ENCODE peak calls at places on chromosomes 3 and 15, in seven cellular contexts. One of them, this sample, is unnamed.

GRCh38 chr3:48504051-48504946 is at the start of gene SHISA5:
- DNase-seq in MM.1S: no peak
- DNase-seq in PC-3: peak; percentile 63
- DNase-seq in OCI-LY7: no peak
- DNase-seq in SK-N-SH: peak; percentile 83
- DNase-seq in HCT116: no peak
- DNase-seq in hepatocyte: peak; percentile 78
- DNase-seq in this sample: peak; percentile 80

GRCh38 chr3:64329037-64329436 is 103.8 kb upstream of the PRICKLE2 start:
- DNase-seq in MM.1S: no peak
- DNase-seq in HCT116: no peak
- DNase-seq in PC-3: no peak
- DNase-seq in hepatocyte: no peak
- DNase-seq in OCI-LY7: peak; percentile 4
- DNase-seq in SK-N-SH: no peak
- DNase-seq in this sample: no peak

GRCh38 chr15:22989576-22990477 is 9.7 kb upstream of the CYFIP1 start:
- DNase-seq in SK-N-SH: no peak
- DNase-seq in HCT116: no peak
- DNase-seq in OCI-LY7: no peak
- DNase-seq in hepatocyte: no peak
- DNase-seq in PC-3: peak; percentile 8
- DNase-seq in MM.1S: no peak
- DNase-seq in this sample: peak; percentile 4

GRCh38 chr3:184335661-184336483 is 1.5 kb upstream of the FAM131A start:
- DNase-seq in SK-N-SH: peak; percentile 93
- DNase-seq in hepatocyte: peak; percentile 94
- DNase-seq in PC-3: peak; percentile 75
- DNase-seq in HCT116: peak; percentile 61
- DNase-seq in MM.1S: peak; percentile 78
- DNase-seq in OCI-LY7: peak; percentile 78
- DNase-seq in this sample: peak; percentile 95

GRCh38 chr3:168531116-168531515 is 435.4 kb upstream of the GOLIM4 start:
- DNase-seq in HCT116: no peak
- DNase-seq in SK-N-SH: no peak
- DNase-seq in PC-3: no peak
- DNase-seq in MM.1S: no peak
- DNase-seq in OCI-LY7: no peak
- DNase-seq in hepatocyte: no peak
- DNase-seq in this sample: peak; percentile 90

GRCh38 chr3:74592359-74592758 is 22.1 kb downstream of the CNTN3 start:
- DNase-seq in MM.1S: no peak
- DNase-seq in hepatocyte: no peak
- DNase-seq in HCT116: no peak
- DNase-seq in SK-N-SH: no peak
- DNase-seq in PC-3: no peak
- DNase-seq in OCI-LY7: no peak
- DNase-seq in this sample: no peak

GRCh38 chr15:40309344-40309862 is 1.7 kb upstream of the PLCB2 start:
- DNase-seq in OCI-LY7: no peak
- DNase-seq in hepatocyte: no peak
- DNase-seq in SK-N-SH: no peak
- DNase-seq in MM.1S: no peak
- DNase-seq in PC-3: no peak
- DNase-seq in HCT116: no peak
- DNase-seq in this sample: no peak

GRCh38 chr3:121707531-121708273 is 41.8 kb downstream of the GOLGB1 start:
- DNase-seq in OCI-LY7: no peak
- DNase-seq in hepatocyte: no peak
- DNase-seq in MM.1S: no peak
- DNase-seq in HCT116: no peak
- DNase-seq in PC-3: peak; percentile 92
- DNase-seq in SK-N-SH: no peak
- DNase-seq in this sample: no peak

GRCh38 chr3:12782172-12782815 is 14.2 kb upstream of the CAND2 start:
- DNase-seq in HCT116: no peak
- DNase-seq in PC-3: no peak
- DNase-seq in hepatocyte: peak; percentile 85
- DNase-seq in OCI-LY7: no peak
- DNase-seq in MM.1S: no peak
- DNase-seq in SK-N-SH: no peak
- DNase-seq in this sample: peak; percentile 33

GRCh38 chr15:47384316-47384715 is 333.0 kb upstream of the SEMA6D start:
- DNase-seq in SK-N-SH: no peak
- DNase-seq in OCI-LY7: no peak
- DNase-seq in hepatocyte: peak; percentile 78
- DNase-seq in HCT116: no peak
- DNase-seq in PC-3: peak; percentile 74
- DNase-seq in MM.1S: no peak
- DNase-seq in this sample: peak; percentile 55

GRCh38 chr3:80334534-80334933 is 566.7 kb upstream of the ROBO1 start:
- DNase-seq in PC-3: no peak
- DNase-seq in HCT116: no peak
- DNase-seq in hepatocyte: no peak
- DNase-seq in MM.1S: no peak
- DNase-seq in SK-N-SH: no peak
- DNase-seq in OCI-LY7: no peak
- DNase-seq in this sample: no peak

GRCh38 chr3:15579071-15579470 is 22.3 kb downstream of the HACL1 start:
- DNase-seq in PC-3: no peak
- DNase-seq in OCI-LY7: no peak
- DNase-seq in SK-N-SH: no peak
- DNase-seq in MM.1S: no peak
- DNase-seq in hepatocyte: no peak
- DNase-seq in HCT116: no peak
- DNase-seq in this sample: no peak

GRCh38 chr3:185335799-185336198 is 27.1 kb upstream of the MAP3K13 start:
- DNase-seq in OCI-LY7: no peak
- DNase-seq in HCT116: peak; percentile 80
- DNase-seq in SK-N-SH: no peak
- DNase-seq in PC-3: peak; percentile 98
- DNase-seq in hepatocyte: peak; percentile 69
- DNase-seq in MM.1S: no peak
- DNase-seq in this sample: no peak

GRCh38 chr3:198109883-198110282 is 149.9 kb downstream of the LMLN start:
- DNase-seq in MM.1S: no peak
- DNase-seq in SK-N-SH: no peak
- DNase-seq in PC-3: no peak
- DNase-seq in OCI-LY7: no peak
- DNase-seq in hepatocyte: no peak
- DNase-seq in HCT116: no peak
- DNase-seq in this sample: no peak

GRCh38 chr3:198112031-198112430 is 152.0 kb downstream of the LMLN start:
- DNase-seq in MM.1S: no peak
- DNase-seq in hepatocyte: no peak
- DNase-seq in OCI-LY7: no peak
- DNase-seq in SK-N-SH: no peak
- DNase-seq in HCT116: no peak
- DNase-seq in PC-3: no peak
- DNase-seq in this sample: no peak

GRCh38 chr3:198106265-198106664 is 146.2 kb downstream of the LMLN start:
- DNase-seq in OCI-LY7: no peak
- DNase-seq in HCT116: no peak
- DNase-seq in hepatocyte: no peak
- DNase-seq in SK-N-SH: no peak
- DNase-seq in MM.1S: no peak
- DNase-seq in PC-3: no peak
- DNase-seq in this sample: no peak

GRCh38 chr3:198108756-198109155 is 148.7 kb downstream of the LMLN start:
- DNase-seq in HCT116: no peak
- DNase-seq in PC-3: no peak
- DNase-seq in MM.1S: no peak
- DNase-seq in hepatocyte: no peak
- DNase-seq in OCI-LY7: no peak
- DNase-seq in SK-N-SH: no peak
- DNase-seq in this sample: no peak

GRCh38 chr3:198107840-198108734 is 148.1 kb downstream of the LMLN start:
- DNase-seq in SK-N-SH: no peak
- DNase-seq in MM.1S: no peak
- DNase-seq in OCI-LY7: no peak
- DNase-seq in hepatocyte: no peak
- DNase-seq in HCT116: no peak
- DNase-seq in PC-3: peak; percentile 32
- DNase-seq in this sample: peak; percentile 18
- H3K9me3 ChIP-seq in SK-N-SH: no peaks in the 10 kb centered on the region
- H3K9me3 ChIP-seq in MM.1S: no peaks in the 10 kb centered on the region
- H3K9me3 ChIP-seq in OCI-LY7: no peaks in the 10 kb centered on the region
- H3K9me3 ChIP-seq in hepatocyte: no peaks in the 10 kb centered on the region
- H3K9me3 ChIP-seq in HCT116: no peaks in the 10 kb centered on the region
- H3K9me3 ChIP-seq in PC-3: no peaks in the 10 kb centered on the region
- H3K9me3 ChIP-seq in this sample: no peaks in the 10 kb centered on the region

GRCh38 chr3:50502584-50503423 is 630 bp downstream of the CACNA2D2 start:
- DNase-seq in MM.1S: no peak
- DNase-seq in OCI-LY7: no peak
- DNase-seq in hepatocyte: peak; percentile 17
- DNase-seq in PC-3: no peak
- DNase-seq in HCT116: no peak
- DNase-seq in SK-N-SH: peak; percentile 82
- DNase-seq in this sample: peak; percentile 79
- TF ChIP-seq CTCF in MM.1S: no peak
- TF ChIP-seq CTCF in OCI-LY7: no peak
- TF ChIP-seq CTCF in hepatocyte: no peak
- TF ChIP-seq CTCF in PC-3: no peak
- TF ChIP-seq CTCF in HCT116: no peak
- TF ChIP-seq CTCF in SK-N-SH: no peak
- TF ChIP-seq CTCF in this sample: peak; percentile 49

GRCh38 chr3:53694051-53694450 is 152.2 kb downstream of the CHDH start:
- DNase-seq in hepatocyte: no peak
- DNase-seq in MM.1S: no peak
- DNase-seq in PC-3: no peak
- DNase-seq in HCT116: no peak
- DNase-seq in SK-N-SH: no peak
- DNase-seq in OCI-LY7: no peak
- DNase-seq in this sample: no peak
- TF ChIP-seq EZH2phosphoT487 in hepatocyte: no peak
- TF ChIP-seq EZH2phosphoT487 in MM.1S: no peak
- TF ChIP-seq EZH2phosphoT487 in PC-3: no peak
- TF ChIP-seq EZH2phosphoT487 in HCT116: no peak
- TF ChIP-seq EZH2phosphoT487 in SK-N-SH: no peak
- TF ChIP-seq EZH2phosphoT487 in OCI-LY7: no peak
- TF ChIP-seq EZH2phosphoT487 in this sample: no peak

DNA sequence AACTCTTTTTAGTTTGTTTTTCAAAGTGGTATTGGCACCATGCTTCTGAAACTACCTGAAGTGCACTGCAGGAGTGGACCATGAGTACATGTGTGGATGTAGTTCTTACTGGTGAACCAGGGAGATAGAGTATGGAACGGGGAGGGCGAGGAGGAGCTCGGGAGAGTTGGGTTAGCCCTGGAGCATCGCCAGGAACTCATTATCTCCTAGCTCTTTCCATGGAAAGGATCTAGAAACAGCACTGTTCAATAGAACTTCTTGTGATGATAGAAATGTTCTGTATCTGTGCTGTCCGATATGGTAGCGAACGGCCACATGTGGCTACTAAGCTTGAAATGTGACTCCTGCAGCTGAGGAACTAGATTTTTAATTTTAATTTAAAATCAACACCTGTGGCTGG is 47.3 kb downstream of the VGLL4 start:
- DNase-seq in PC-3: no peak
- DNase-seq in hepatocyte: no peak
- DNase-seq in HCT116: no peak
- DNase-seq in MM.1S: no peak
- DNase-seq in SK-N-SH: no peak
- DNase-seq in OCI-LY7: no peak
- DNase-seq in this sample: no peak
- H3K9me3 ChIP-seq in PC-3: no peaks in the 10 kb centered on the region
- H3K9me3 ChIP-seq in hepatocyte: no peaks in the 10 kb centered on the region
- H3K9me3 ChIP-seq in HCT116: no peaks in the 10 kb centered on the region
- H3K9me3 ChIP-seq in MM.1S: no peaks in the 10 kb centered on the region
- H3K9me3 ChIP-seq in SK-N-SH: no peaks in the 10 kb centered on the region
- H3K9me3 ChIP-seq in OCI-LY7: peaks cover 8% of the 10 kb centered on the region
- H3K9me3 ChIP-seq in this sample: no peaks in the 10 kb centered on the region

GRCh38 chr3:46378426-46378942 is 7.7 kb downstream of the CCR5 start:
- DNase-seq in hepatocyte: peak; percentile 82
- DNase-seq in HCT116: peak; percentile 48
- DNase-seq in SK-N-SH: peak; percentile 52
- DNase-seq in PC-3: peak; percentile 83
- DNase-seq in OCI-LY7: peak; percentile 73
- DNase-seq in MM.1S: peak; percentile 80
- DNase-seq in this sample: peak; percentile 75
- TF ChIP-seq CTCF in hepatocyte: peak; percentile 81
- TF ChIP-seq CTCF in HCT116: peak; percentile 92
- TF ChIP-seq CTCF in SK-N-SH: peak; percentile 65
- TF ChIP-seq CTCF in PC-3: peak; percentile 97
- TF ChIP-seq CTCF in OCI-LY7: peak; percentile 96
- TF ChIP-seq CTCF in MM.1S: peak; percentile 92
- TF ChIP-seq CTCF in this sample: peak; percentile 84

DNA sequence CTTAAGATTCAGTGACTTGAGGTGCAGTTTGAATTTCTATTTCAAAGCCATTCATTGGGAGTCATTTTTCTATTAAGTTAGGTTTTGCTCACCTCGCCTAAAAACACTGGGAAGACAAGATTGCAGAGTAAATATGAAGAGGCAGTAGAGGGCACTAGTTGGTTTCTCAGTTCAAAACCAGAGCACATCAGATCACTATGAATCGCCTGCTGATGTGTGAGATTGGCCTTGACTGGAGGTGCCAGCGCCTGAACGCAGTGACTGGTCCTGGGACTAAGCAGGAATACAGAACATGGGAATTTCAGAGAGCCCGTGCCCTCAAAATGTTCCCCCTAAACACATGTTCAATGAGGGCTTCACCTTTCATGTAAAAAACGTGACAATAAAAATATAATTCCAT is 229.0 kb downstream of the ITPR1 start:
- DNase-seq in MM.1S: no peak
- DNase-seq in OCI-LY7: no peak
- DNase-seq in SK-N-SH: peak; percentile 37
- DNase-seq in HCT116: peak; percentile 68
- DNase-seq in PC-3: peak; percentile 78
- DNase-seq in hepatocyte: peak; percentile 63
- DNase-seq in this sample: no peak
- TF ChIP-seq EZH2phosphoT487 in MM.1S: no peak
- TF ChIP-seq EZH2phosphoT487 in OCI-LY7: no peak
- TF ChIP-seq EZH2phosphoT487 in SK-N-SH: no peak
- TF ChIP-seq EZH2phosphoT487 in HCT116: no peak
- TF ChIP-seq EZH2phosphoT487 in PC-3: no peak
- TF ChIP-seq EZH2phosphoT487 in hepatocyte: no peak
- TF ChIP-seq EZH2phosphoT487 in this sample: no peak

This sample was measured in neural progenitor cell.